ENCODE peak calls at places on chromosome 13, in ten cellular contexts. I is spleen, B is breast epithelium, R is suprapubic skin, Y is GM23338, Z is sigmoid colon, D is esophagus muscularis mucosa, K is Panc1, C is HCT116, U is H1. A is an unnamed sample.
A peak's percentile ranks its signal among the peaks of the same experiment; 100 is the strongest.

GRCh38 chr13:97279913-97280312 is 57.8 kb downstream of the MBNL2 start:
- DNase-seq in B (no peak), C (no peak), R (no peak), D (no peak), Y (no peak), I (no peak), U (no peak), K (no peak), Z (no peak), A (no peak)

GRCh38 chr13:79870766-79871165 is 389.8 kb downstream of the NDFIP2 start:
- DNase-seq in Y (no peak), C (no peak), K (no peak), I (no peak), D (no peak), B (no peak), Z (no peak), R (no peak), U (no peak), A (no peak)

GRCh38 chr13:27352698-27353097 is 71.7 kb upstream of the GTF3A start:
- DNase-seq in K (no peak), Y (no peak), I (no peak), C (no peak), R (no peak), Z (no peak), U (no peak), D (no peak), B (no peak), A (no peak)

GRCh38 chr13:24709186-24709913 is 29.1 kb downstream of the ATP12A start:
- DNase-seq in R (no peak), Y (peak; percentile 26), I (no peak), D (no peak), B (no peak), C (no peak), K (no peak), Z (no peak), U (no peak), A (no peak)

GRCh38 chr13:94182185-94182761 is 297.2 kb downstream of the DCT start:
- DNase-seq in Y (no peak), D (no peak), C (no peak), Z (no peak), R (no peak), B (no peak), K (no peak), U (no peak), I (no peak), A (no peak)

GRCh38 chr13:98032168-98032567 is 78.7 kb downstream of the IPO5 start:
- DNase-seq in Z (no peak), R (no peak), Y (no peak), C (no peak), B (no peak), U (no peak), D (peak; percentile 47), K (no peak), I (no peak), A (no peak)

GRCh38 chr13:42109957-42110356 is 61.5 kb downstream of the DGKH start:
- DNase-seq in R (no peak), I (no peak), Y (peak; percentile 28), B (no peak), K (no peak), C (no peak), D (no peak), U (no peak), Z (no peak), A (no peak)

GRCh38 chr13:68888832-68889231 is 1218.8 kb upstream of the ATXN8OS start:
- DNase-seq in K (no peak), Y (no peak), U (no peak), C (peak; percentile 10), R (no peak), B (no peak), D (no peak), I (no peak), Z (no peak), A (no peak)

GRCh38 chr13:108269601-108270328 is at the start of gene TNFSF13B:
- DNase-seq in Z (peak; percentile 62), R (no peak), K (no peak), U (peak; percentile 60), C (no peak), B (no peak), I (peak; percentile 93), D (no peak), Y (peak; percentile 71), A (peak; percentile 84)

GRCh38 chr13:58884810-58885209 is 1253.3 kb downstream of the PCDH17 start:
- DNase-seq in R (no peak), D (no peak), Z (no peak), K (no peak), C (no peak), U (no peak), Y (peak; percentile 5), B (no peak), I (no peak), A (no peak)

GRCh38 chr13:44758595-44759221 is 182.6 kb upstream of the TSC22D1 start:
- DNase-seq in D (no peak), Y (no peak), R (no peak), I (no peak), K (no peak), U (no peak), C (no peak), Z (no peak), B (no peak), A (no peak)

GRCh38 chr13:44759222-44759721 is 183.1 kb upstream of the TSC22D1 start:
- DNase-seq in I (no peak), C (no peak), Z (no peak), R (no peak), B (no peak), D (no peak), K (no peak), Y (no peak), U (no peak), A (no peak)

GRCh38 chr13:44757671-44758070 is 181.5 kb upstream of the TSC22D1 start:
- DNase-seq in C (no peak), U (no peak), I (no peak), Y (no peak), K (no peak), D (no peak), B (no peak), Z (no peak), R (no peak), A (no peak)

GRCh38 chr13:44755872-44756271 is 179.7 kb upstream of the TSC22D1 start:
- DNase-seq in Z (no peak), B (no peak), K (no peak), C (no peak), Y (no peak), I (no peak), U (no peak), R (no peak), D (no peak), A (no peak)

GRCh38 chr13:44756411-44756810 is 180.3 kb upstream of the TSC22D1 start:
- DNase-seq in C (no peak), Z (no peak), R (no peak), K (no peak), D (no peak), U (no peak), B (no peak), I (no peak), Y (no peak), A (no peak)
- TF ChIP-seq POLR2AphosphoS5 in C (no peak), Z (no peak), R (no peak), K (no peak), D (no peak), U (no peak), B (no peak), I (no peak), Y (no peak), A (no peak)

GRCh38 chr13:99972190-99972731 is 694 bp upstream of the ZIC5 start:
- DNase-seq in U (no peak), D (no peak), R (no peak), B (no peak), I (no peak), C (no peak), Z (no peak), Y (peak; percentile 60), K (no peak), A (no peak)
- H3K4me1 ChIP-seq in U (peaks cover 22% of the 10 kb centered on the region), D (peaks cover 38% of the 10 kb centered on the region), R (peaks cover 37% of the 10 kb centered on the region), B (peaks cover 17% of the 10 kb centered on the region), I (peaks cover 40% of the 10 kb centered on the region), C (peaks cover 9% of the 10 kb centered on the region), Z (peaks cover 43% of the 10 kb centered on the region), Y (peaks cover 48% of the 10 kb centered on the region), K (peaks cover 10% of the 10 kb centered on the region), A (peaks cover 31% of the 10 kb centered on the region)

GRCh38 chr13:39779337-39780270 is 124.1 kb downstream of the COG6 start:
- DNase-seq in Z (no peak), K (no peak), B (no peak), D (no peak), C (no peak), Y (no peak), R (no peak), I (no peak), U (no peak), A (no peak)

GRCh38 chr13:39777527-39778061 is 122.1 kb downstream of the COG6 start:
- DNase-seq in Z (no peak), I (no peak), C (peak; percentile 32), R (no peak), D (no peak), Y (peak; percentile 39), U (no peak), K (no peak), B (no peak), A (no peak)

GRCh38 chr13:39777021-39777420 is 121.6 kb downstream of the COG6 start:
- DNase-seq in C (no peak), Z (no peak), B (no peak), U (no peak), R (no peak), K (no peak), D (no peak), Y (no peak), I (no peak), A (no peak)

GRCh38 chr13:39773833-39774232 is 118.4 kb downstream of the COG6 start:
- DNase-seq in K (no peak), D (no peak), Z (no peak), C (no peak), U (no peak), B (no peak), I (no peak), Y (no peak), R (no peak), A (no peak)

DNA sequence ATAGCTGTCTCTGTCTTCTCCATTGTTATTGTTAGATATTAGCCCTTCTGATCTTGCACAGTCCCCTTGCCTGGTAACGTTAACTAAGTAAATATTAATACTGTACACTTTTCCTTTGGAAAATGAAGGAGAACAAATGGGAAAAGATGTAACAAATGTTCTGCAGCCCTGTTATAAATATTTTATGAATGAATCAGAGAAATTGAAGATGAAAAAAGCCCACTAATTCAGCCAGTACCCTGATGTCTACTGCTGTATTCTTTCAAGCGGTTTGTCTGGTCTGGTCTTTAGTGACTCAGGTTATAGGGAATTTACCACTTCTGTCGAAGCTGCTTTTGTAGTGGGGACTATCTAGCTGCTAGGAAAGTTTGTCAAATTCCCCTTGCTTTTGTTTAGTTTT is 121.0 kb downstream of the COG6 start:
- DNase-seq in Y (no peak), R (no peak), B (no peak), K (no peak), D (no peak), I (no peak), Z (no peak), U (no peak), C (no peak), A (no peak)
- TF ChIP-seq POLR2AphosphoS5 in Y (no peak), R (no peak), B (no peak), K (no peak), D (no peak), I (no peak), Z (no peak), U (no peak), C (no peak), A (no peak)

DNA sequence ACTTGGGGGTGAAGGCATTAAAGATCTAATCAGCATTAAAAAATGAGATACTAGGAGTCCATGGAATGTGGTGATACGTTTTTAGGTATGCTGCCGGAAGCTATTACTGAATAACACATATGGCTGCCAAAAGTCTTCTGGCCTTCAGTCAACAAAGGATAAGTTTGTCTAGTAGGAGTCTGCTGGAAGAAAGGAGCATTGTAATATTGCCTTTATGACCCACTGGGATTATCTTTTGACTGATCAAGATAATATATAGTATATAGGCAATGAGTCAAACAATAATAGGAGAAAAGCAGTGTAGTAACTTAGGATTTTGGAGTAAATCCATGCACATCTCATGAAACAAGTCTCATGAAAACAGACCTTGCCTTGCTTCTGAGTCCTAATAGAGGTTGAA is 295.4 kb downstream of the SLITRK6 start:
- DNase-seq in U (no peak), B (no peak), R (no peak), K (no peak), Z (no peak), I (no peak), D (no peak), C (no peak), Y (no peak), A (no peak)
- H3K4me1 ChIP-seq in U (peaks cover 3% of the 10 kb centered on the region), B (no peaks in the 10 kb centered on the region), R (peaks cover under 1% of the 10 kb centered on the region), K (no peaks in the 10 kb centered on the region), Z (no peaks in the 10 kb centered on the region), I (no peaks in the 10 kb centered on the region), D (no peaks in the 10 kb centered on the region), C (no peaks in the 10 kb centered on the region), Y (peaks cover 20% of the 10 kb centered on the region), A (no peaks in the 10 kb centered on the region)

A was measured in upper lobe of left lung.